ENCODE peak calls at places on chromosomes 3 and 15, in four cellular contexts. J, I, H and E are unnamed samples.
A peak's percentile ranks its signal among the peaks of the same experiment; 100 is the strongest.

GRCh38 chr15:86163771-86164170 is 84.1 kb downstream of the AGBL1 start:
- DNase-seq in J (no peak), I (no peak), H (no peak), E (no peak)

GRCh38 chr3:31882431-31882830 is 98.6 kb downstream of the OSBPL10 start:
- DNase-seq in J (no peak), I (no peak), H (peak; percentile 16), E (no peak)

GRCh38 chr15:60392601-60392985 is 5.2 kb downstream of the ANXA2 start:
- DNase-seq in J (no peak), I (peak; percentile 77), H (peak; percentile 92), E (peak; percentile 78)

GRCh38 chr3:17088602-17089313 is 204.0 kb downstream of the PLCL2 start:
- DNase-seq in J (no peak), I (no peak), H (no peak), E (no peak)

GRCh38 chr15:64521726-64522164 is 61.4 kb downstream of the ZNF609 start:
- DNase-seq in J (peak; percentile 33), I (peak; percentile 78), H (peak; percentile 81), E (peak; percentile 49)

GRCh38 chr15:65772909-65773308 is 19.2 kb downstream of the DENND4A start:
- DNase-seq in J (no peak), I (no peak), H (no peak), E (no peak)

GRCh38 chr15:83498374-83498773 is 51.2 kb downstream of the SH3GL3 start:
- DNase-seq in J (no peak), I (no peak), H (no peak), E (no peak)

GRCh38 chr3:194139085-194139976 is 3.4 kb downstream of the HES1 start:
- DNase-seq in J (peak; percentile 70), I (peak; percentile 52), H (peak; percentile 69), E (peak; percentile 76)

GRCh38 chr3:51702156-51702555 is 4.7 kb upstream of the GRM2 start:
- DNase-seq in J (no peak), I (no peak), H (no peak), E (no peak)

GRCh38 chr15:74610302-74610951 is 5.2 kb upstream of the CLK3 start:
- DNase-seq in J (peak; percentile 94), I (no peak), H (no peak), E (no peak)

GRCh38 chr15:23854535-23855252 is 167.6 kb upstream of the NDN start:
- DNase-seq in J (no peak), I (no peak), H (no peak), E (no peak)

GRCh38 chr3:9316881-9317341 is 45.9 kb upstream of the THUMPD3 start:
- DNase-seq in J (no peak), I (no peak), H (no peak), E (peak; percentile 56)

GRCh38 chr15:100082761-100083402 is 258.9 kb downstream of the ADAMTS17 start:
- DNase-seq in J (no peak), I (no peak), H (no peak), E (no peak)

GRCh38 chr3:185313693-185314246 is 49.2 kb upstream of the MAP3K13 start:
- DNase-seq in J (no peak), I (no peak), H (no peak), E (no peak)

GRCh38 chr3:155646128-155646527 is 98.7 kb downstream of the PLCH1 start:
- DNase-seq in J (no peak), I (peak; percentile 71), H (no peak), E (no peak)

GRCh38 chr3:14805946-14806537 is 12.7 kb upstream of the FGD5 start:
- DNase-seq in J (no peak), I (no peak), H (no peak), E (no peak)

GRCh38 chr3:14802332-14802731 is 16.4 kb upstream of the FGD5 start:
- DNase-seq in J (no peak), I (peak; percentile 23), H (no peak), E (no peak)

GRCh38 chr3:14803101-14803980 is 15.4 kb upstream of the FGD5 start:
- DNase-seq in J (peak; percentile 63), I (peak; percentile 78), H (peak; percentile 68), E (no peak)

GRCh38 chr3:14804835-14805780 is 13.7 kb upstream of the FGD5 start:
- DNase-seq in J (no peak), I (peak; percentile 40), H (no peak), E (no peak)

DNA sequence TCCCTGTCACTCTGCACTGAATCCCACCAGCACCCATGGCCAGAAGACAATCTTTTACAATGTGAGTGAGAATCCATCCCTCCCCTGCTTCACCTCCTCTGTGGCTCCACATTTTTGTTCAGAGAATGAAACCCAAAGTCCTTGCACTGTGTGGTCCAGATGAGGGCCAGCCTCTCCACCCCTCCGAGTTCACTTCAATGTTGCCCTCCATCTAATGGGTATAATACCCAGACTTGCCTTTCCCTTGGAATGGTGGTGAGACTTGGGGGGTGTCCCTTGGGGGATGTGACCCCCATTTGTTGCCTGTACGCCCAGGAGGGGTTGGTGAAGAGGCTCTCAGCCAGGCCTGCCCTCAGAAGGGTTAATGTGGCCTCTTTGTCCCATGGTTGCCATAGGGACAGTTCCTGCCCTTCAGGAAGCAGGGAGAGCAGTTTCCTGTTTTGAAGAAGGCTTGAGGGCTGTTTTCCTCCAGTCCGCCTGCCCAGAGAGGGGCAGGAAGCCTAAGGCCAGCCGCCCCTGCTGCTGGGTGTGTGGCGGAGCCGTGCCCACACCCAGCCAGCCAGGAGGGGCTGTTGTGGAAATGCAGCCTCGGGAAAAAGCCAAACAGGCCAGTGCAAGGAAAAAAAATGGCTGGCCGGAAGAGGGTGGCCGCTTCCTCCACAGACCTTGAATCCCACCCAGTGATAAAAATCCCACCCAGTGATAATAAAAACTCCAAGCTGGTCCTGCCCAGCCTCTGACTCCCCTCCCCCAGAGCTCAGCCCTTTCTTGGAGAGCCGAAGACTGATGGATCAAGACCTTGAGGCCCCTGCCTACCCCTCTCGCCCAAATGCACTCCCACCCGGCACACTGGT is 14.6 kb upstream of the FGD5 start:
- DNase-seq in J (no peak), I (peak; percentile 26), H (no peak), E (no peak)
- H3K4me1 ChIP-seq in J (no peaks in the 10 kb centered on the region), I (peaks cover 43% of the 10 kb centered on the region), H (peaks cover 34% of the 10 kb centered on the region), E (no peaks in the 10 kb centered on the region)

GRCh38 chr3:11910971-11911531 is 64.4 kb upstream of the TAMM41 start:
- DNase-seq in J (no peak), I (no peak), H (no peak), E (no peak)
- TF ChIP-seq MAZ in J (no peak), I (no peak), H (no peak), E (no peak)

DNA sequence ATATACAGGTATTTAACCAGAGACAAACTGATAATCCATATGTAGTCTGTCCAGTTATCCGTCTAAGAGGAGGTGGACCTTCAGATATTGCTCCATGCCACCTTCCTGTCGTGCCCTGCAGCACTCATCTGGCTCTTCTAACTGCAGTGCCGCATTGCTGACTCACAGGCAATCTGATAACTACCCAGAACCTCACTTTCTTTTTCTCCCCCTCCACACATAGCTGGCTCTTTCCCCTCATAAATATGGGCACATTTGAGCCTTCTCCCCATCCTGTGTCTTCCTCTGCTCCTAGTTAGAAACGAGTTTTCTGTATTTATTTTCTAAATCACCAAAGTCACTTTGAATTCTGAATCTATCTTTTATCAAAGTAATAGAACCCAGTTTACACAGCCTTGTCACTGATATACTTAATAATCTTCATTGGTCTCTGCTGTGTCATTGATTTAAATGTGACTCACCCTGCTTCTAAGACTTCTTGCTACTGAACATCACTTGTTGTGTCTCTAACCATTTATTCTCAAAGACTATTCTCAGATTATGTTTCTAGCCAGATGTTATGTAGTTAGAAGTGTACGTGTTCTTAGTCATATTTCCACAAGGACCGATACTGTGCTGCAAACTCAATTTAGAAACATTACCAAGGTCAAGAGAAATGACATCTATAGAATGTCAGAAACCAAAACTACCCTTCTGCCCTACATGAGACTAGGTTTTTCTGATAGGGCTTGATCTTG is 17.4 kb upstream of the KCNMB2 start:
- DNase-seq in J (no peak), I (no peak), H (no peak), E (no peak)
- H3K4me3 ChIP-seq in J (no peak overlapping the region), I (no peak overlapping the region), H (no peak overlapping the region), E (no peak overlapping the region)

DNA sequence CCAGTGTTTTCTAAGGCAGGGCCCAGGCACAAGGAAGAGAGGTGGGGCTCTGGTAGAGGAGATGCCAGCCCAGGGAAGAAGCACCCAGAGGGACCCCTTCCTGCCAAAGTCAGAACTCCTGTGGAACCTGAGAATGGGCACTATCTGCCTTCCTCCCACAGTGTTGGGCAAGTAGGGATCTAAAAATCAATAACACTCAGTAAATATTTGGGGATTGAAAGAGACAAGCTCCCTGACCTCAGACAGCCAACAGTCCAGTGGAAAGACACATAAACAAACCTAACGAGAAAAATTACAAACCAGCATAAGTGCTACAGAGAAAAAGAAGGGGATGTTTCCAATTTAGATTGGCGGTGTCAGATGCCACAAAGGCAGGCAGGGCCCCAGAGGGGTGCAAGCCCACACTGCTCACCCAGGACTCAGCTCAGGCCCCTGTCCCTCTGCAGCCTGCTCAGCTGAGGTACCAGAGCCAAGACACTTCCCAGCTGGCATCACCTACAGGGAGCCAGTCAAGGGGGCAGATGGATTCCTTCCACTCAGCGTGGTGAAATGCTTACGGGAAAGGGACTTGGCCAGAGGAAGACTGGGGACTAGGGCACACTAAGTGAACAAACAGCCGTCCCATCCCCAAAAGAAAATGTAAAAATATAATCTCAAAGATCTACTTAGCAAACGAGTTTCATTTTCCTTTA is 15.9 kb downstream of the ADCY5 start:
- DNase-seq in J (no peak), I (peak; percentile 14), H (no peak), E (no peak)
- H3K4me1 ChIP-seq in J (no peaks in the 10 kb centered on the region), I (peaks cover 25% of the 10 kb centered on the region), H (no peaks in the 10 kb centered on the region), E (no peaks in the 10 kb centered on the region)

GRCh38 chr3:71095511-71096305 is 487.8 kb downstream of the FOXP1 start:
- DNase-seq in J (no peak), I (no peak), H (no peak), E (peak; percentile 54)
- TF ChIP-seq MAZ in J (no peak), I (no peak), H (no peak), E (no peak)